ENCODE peak calls at places on chromosomes 6 and 20, in six cellular contexts. J is A549, Z is HepG2, X is endothelial cell of umbilical vein, V is GM12878, Q is K562. U is an unnamed sample.

GRCh38 chr6:10970731-10971130 is 73.4 kb downstream of the ELOVL2 start:
- DNase-seq in V (no peak), Z (no peak), Q (no peak), X (no peak), J (no peak), U (no peak)

GRCh38 chr20:53602661-53603060 is 9.0 kb upstream of the ZNF217 start:
- DNase-seq in Q (no peak), X (no peak), J (no peak), V (no peak), Z (no peak), U (no peak)

GRCh38 chr6:36622901-36623546 is 28.9 kb downstream of the SRSF3 start:
- DNase-seq in Q (no peak), J (no peak), V (no peak), X (no peak), Z (no peak), U (no peak)

GRCh38 chr6:33630014-33630413 is 8.9 kb downstream of the ITPR3 start:
- DNase-seq in X (no peak), Z (no peak), V (no peak), J (no peak), Q (no peak), U (no peak)

GRCh38 chr6:87697581-87698552 is 4.2 kb downstream of the AKIRIN2 start:
- DNase-seq in Q (no peak), V (no peak), X (peak; percentile 85), J (no peak), Z (no peak), U (no peak)

GRCh38 chr6:20868397-20869185 is 334.3 kb downstream of the CDKAL1 start:
- DNase-seq in Z (no peak), J (no peak), V (no peak), Q (no peak), X (no peak), U (no peak)

GRCh38 chr6:83511901-83512681 is at the start of gene PRSS35:
- DNase-seq in V (no peak), Q (peak; percentile 31), Z (peak; percentile 7), X (peak; percentile 53), J (peak; percentile 40), U (peak; percentile 72)

GRCh38 chr6:137904822-137905617 is 38.0 kb downstream of the TNFAIP3 start:
- DNase-seq in Z (no peak), V (no peak), Q (no peak), J (no peak), X (peak; percentile 84), U (peak; percentile 44)

GRCh38 chr6:10351678-10352220 is 63.1 kb downstream of the TFAP2A start:
- DNase-seq in Q (no peak), X (no peak), Z (no peak), J (no peak), V (no peak), U (no peak)

GRCh38 chr6:45445749-45446454 is 68.2 kb upstream of the SUPT3H start:
- DNase-seq in X (peak; percentile 99), Q (peak; percentile 68), V (no peak), J (peak; percentile 75), Z (peak; percentile 98), U (peak; percentile 99)

GRCh38 chr6:3213334-3213695 is 14.1 kb downstream of the TUBB2B start:
- DNase-seq in Z (no peak), J (no peak), V (no peak), X (no peak), Q (no peak), U (no peak)

GRCh38 chr6:84282566-84282965 is 55.1 kb upstream of the CEP162 start:
- DNase-seq in Z (no peak), Q (no peak), X (peak; percentile 30), J (no peak), V (no peak), U (no peak)

GRCh38 chr20:57663681-57664451 is 43.6 kb upstream of the ZBP1 start:
- DNase-seq in V (no peak), Q (no peak), X (no peak), Z (no peak), J (no peak), U (no peak)

GRCh38 chr6:55668625-55669024 is 89.6 kb upstream of the HMGCLL1 start:
- DNase-seq in Z (no peak), J (no peak), X (peak; percentile 18), Q (no peak), V (no peak), U (no peak)

GRCh38 chr6:81752969-81753708 is 658 bp upstream of the TENT5A start:
- DNase-seq in Z (peak; percentile 80), Q (peak; percentile 87), J (peak; percentile 70), X (peak; percentile 84), V (no peak), U (peak; percentile 95)

GRCh38 chr20:51457281-51457932 is 85.1 kb downstream of the NFATC2 start:
- DNase-seq in X (peak; percentile 72), J (peak; percentile 40), Z (no peak), Q (no peak), V (no peak), U (peak; percentile 54)

GRCh38 chr6:105179244-105180065 is at the start of gene POPDC3:
- DNase-seq in Q (no peak), J (peak; percentile 41), X (no peak), Z (no peak), V (no peak), U (peak; percentile 59)

GRCh38 chr6:36247691-36248090 is 22.2 kb upstream of the PNPLA1 start:
- DNase-seq in Z (no peak), V (no peak), J (no peak), Q (no peak), X (peak; percentile 55), U (no peak)

GRCh38 chr20:61253264-61253639 is 1.2 kb downstream of the CDH4 start:
- DNase-seq in X (no peak), Z (no peak), V (no peak), Q (no peak), J (peak; percentile 60), U (no peak)

GRCh38 chr6:43274916-43275597 is 23.0 kb upstream of the SLC22A7 start:
- DNase-seq in V (no peak), J (no peak), X (no peak), Q (peak; percentile 85), Z (peak; percentile 67), U (no peak)

DNA sequence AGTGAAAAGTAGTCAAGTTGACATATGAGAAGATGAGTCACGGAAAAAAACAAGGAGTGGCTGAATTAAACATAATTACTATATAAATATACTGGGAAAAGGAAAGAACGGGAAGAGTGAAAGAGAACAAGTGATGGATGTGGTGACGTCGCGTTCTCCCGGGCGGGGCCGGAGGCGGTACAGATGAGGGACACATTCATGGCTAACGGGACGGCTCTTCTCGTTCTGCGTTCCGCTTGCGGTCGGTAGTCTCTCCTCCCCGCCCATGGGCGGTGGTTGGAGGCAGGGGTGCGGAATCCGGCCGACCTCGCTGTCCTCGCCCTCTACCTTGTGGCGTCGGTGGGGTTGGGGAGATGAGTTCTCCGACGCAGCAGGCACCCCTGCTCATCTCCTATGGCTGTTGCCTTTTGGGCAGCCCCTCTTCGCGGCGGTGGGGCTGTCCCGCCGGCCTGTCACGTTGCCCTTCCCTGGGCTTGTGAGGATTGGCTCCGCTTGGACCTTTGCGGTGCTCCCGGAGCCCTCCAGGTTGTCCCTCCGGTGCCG is 22.5 kb downstream of the HLA-G start:
- DNase-seq in Z (no peak), Q (peak; percentile 57), J (no peak), V (no peak), X (no peak), U (no peak)
- H3K4me3 ChIP-seq in Z (no peak overlapping the region), Q (no peak overlapping the region), J (no peak overlapping the region), V (no peak overlapping the region), X (no peak overlapping the region), U (no peak overlapping the region)

GRCh38 chr6:24205020-24205492 is 79.0 kb downstream of the NRSN1 start:
- DNase-seq in J (peak; percentile 6), X (peak; percentile 65), Z (peak; percentile 59), V (peak; percentile 24), Q (peak; percentile 13), U (peak; percentile 51)
- TF ChIP-seq MAX in J (no peak), X (no peak), Z (no peak), V (no peak), Q (no peak), U (no peak)

DNA sequence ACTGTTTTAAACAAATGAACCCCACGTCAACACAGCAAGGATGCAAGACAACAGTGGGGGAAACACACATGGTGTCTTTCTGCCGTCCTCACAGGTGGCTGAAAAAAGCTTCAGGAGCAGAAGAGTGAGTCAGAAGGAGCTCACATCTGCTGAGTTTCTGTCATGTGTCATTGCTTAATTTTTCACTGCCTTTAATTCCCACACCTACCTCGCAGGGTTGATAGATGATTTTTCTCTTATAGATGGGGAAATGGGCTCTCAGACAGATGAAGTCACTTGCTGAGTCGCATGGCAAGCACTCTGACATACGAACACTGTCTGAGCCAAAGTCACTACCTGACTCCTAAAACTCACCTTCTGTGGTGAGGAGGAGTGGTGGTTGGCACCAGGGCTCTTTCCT is 28.3 kb upstream of the CARMIL1 start:
- DNase-seq in V (peak; percentile 38), X (no peak), J (no peak), Q (no peak), Z (no peak), U (no peak)
- TF ChIP-seq MYC in V (no peak), X (no peak), J (no peak), Q (no peak), Z (no peak), U (no peak)

DNA sequence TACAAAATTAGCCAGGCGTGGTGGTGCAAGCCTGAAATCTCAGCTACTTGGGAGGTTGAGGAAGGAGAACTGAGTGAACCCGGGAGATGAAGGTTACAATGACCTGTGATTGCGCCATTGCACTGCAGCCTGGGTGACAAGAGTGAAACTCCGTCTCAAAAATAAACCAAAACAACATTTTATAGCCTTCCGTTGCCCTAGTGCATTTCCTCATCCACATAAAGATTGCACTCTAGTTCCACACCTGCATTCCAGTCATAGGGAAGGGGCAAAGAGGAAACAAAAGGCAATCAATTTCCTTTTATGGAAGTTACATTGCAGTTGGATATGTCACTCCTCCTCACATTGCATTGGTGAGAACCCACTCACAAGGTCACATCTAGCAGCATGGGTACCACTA is 182.7 kb upstream of the ARG1 start:
- DNase-seq in V (no peak), X (no peak), Q (no peak), Z (no peak), J (no peak), U (no peak)
- H3K4me3 ChIP-seq in V (no peak overlapping the region), X (no peak overlapping the region), Q (no peak overlapping the region), Z (no peak overlapping the region), J (no peak overlapping the region), U (no peak overlapping the region)